ENCODE peak calls at places on chromosome 17, in five cellular contexts. A, H, D, Q and J are unnamed samples.

GRCh38 chr17:42276359-42276608 is at the start of gene STAT5B:
- DNase-seq in Q (peak; percentile 93), A (peak; percentile 69), H (no peak), D (peak; percentile 39), J (peak; percentile 49)

GRCh38 chr17:63134867-63135266 is 168.8 kb downstream of the TANC2 start:
- DNase-seq in D (no peak), H (no peak), A (no peak), Q (no peak), J (no peak)

GRCh38 chr17:12007466-12007865 is 10.2 kb upstream of the ZNF18 start:
- DNase-seq in A (no peak), D (no peak), H (no peak), Q (no peak), J (no peak)

GRCh38 chr17:78002166-78002565 is 43.7 kb downstream of the TNRC6C start:
- DNase-seq in A (no peak), D (no peak), Q (no peak), H (no peak), J (no peak)

GRCh38 chr17:66833201-66833600 is 1.7 kb upstream of the CACNG5 start:
- DNase-seq in A (no peak), H (no peak), Q (no peak), D (no peak), J (no peak)

GRCh38 chr17:34614698-34615097 is 35.3 kb downstream of the TMEM132E start:
- DNase-seq in H (no peak), A (no peak), Q (peak; percentile 85), D (no peak), J (no peak)

GRCh38 chr17:80453126-80453979 is 23.1 kb downstream of the NPTX1 start:
- DNase-seq in Q (peak; percentile 63), A (no peak), D (no peak), H (no peak), J (no peak)

GRCh38 chr17:30956764-30957374 is 14.0 kb upstream of the RNF135 start:
- DNase-seq in D (no peak), Q (no peak), H (no peak), A (no peak), J (no peak)

GRCh38 chr17:57338257-57338919 is 82.1 kb downstream of the MSI2 start:
- DNase-seq in D (no peak), H (no peak), Q (no peak), A (no peak), J (no peak)

GRCh38 chr17:80529904-80530292 is 14.7 kb upstream of the RPTOR start:
- DNase-seq in A (no peak), Q (no peak), D (no peak), H (no peak), J (no peak)

GRCh38 chr17:73936908-73937627 is 266.4 kb upstream of the RPL38 start:
- DNase-seq in D (no peak), Q (peak; percentile 48), A (no peak), H (no peak), J (no peak)

GRCh38 chr17:20174588-20175265 is 165.6 kb downstream of the SPECC1 start:
- DNase-seq in A (no peak), D (no peak), Q (no peak), H (no peak), J (no peak)

GRCh38 chr17:57911834-57912673 is 43.2 kb downstream of the CUEDC1 start:
- DNase-seq in A (peak; percentile 98), H (no peak), D (no peak), Q (peak; percentile 100), J (no peak)

GRCh38 chr17:68480885-68481284 is 23.6 kb upstream of the WIPI1 start:
- DNase-seq in A (no peak), H (no peak), D (no peak), Q (no peak), J (no peak)

GRCh38 chr17:50213026-50214015 is 11.9 kb upstream of the COL1A1 start:
- DNase-seq in A (no peak), H (no peak), Q (peak; percentile 53), D (no peak), J (peak; percentile 17)

GRCh38 chr17:35171834-35172233 is 22.4 kb downstream of the SLC35G3 start:
- DNase-seq in Q (no peak), D (no peak), A (no peak), H (no peak), J (no peak)

GRCh38 chr17:54902611-54903010 is 2.0 kb downstream of the TOM1L1 start:
- DNase-seq in D (no peak), H (no peak), Q (no peak), A (no peak), J (no peak)

GRCh38 chr17:62965649-62966425 is at the start of gene TANC2:
- DNase-seq in D (peak; percentile 65), Q (peak; percentile 83), H (peak; percentile 47), A (peak; percentile 85), J (peak; percentile 71)

GRCh38 chr17:10556301-10557005 is 7.0 kb upstream of the MYH2 start:
- DNase-seq in Q (no peak), A (no peak), H (no peak), D (no peak), J (no peak)

GRCh38 chr17:1792495-1793446 is 30.9 kb downstream of the SERPINF1 start:
- DNase-seq in A (no peak), H (no peak), Q (no peak), D (no peak), J (no peak)

GRCh38 chr17:79152636-79153035 is 78.0 kb downstream of the ENGASE start:
- DNase-seq in H (no peak), Q (peak; percentile 26), A (no peak), D (no peak), J (no peak)

GRCh38 chr17:82238562-82239201 is 9.8 kb downstream of the SLC16A3 start:
- DNase-seq in D (peak; percentile 64), A (no peak), H (no peak), Q (peak; percentile 28), J (peak; percentile 71)

GRCh38 chr17:8537734-8538133 is 92.8 kb downstream of the MYH10 start:
- DNase-seq in D (no peak), Q (no peak), A (no peak), H (no peak), J (no peak)

GRCh38 chr17:40883031-40883430 is 2.0 kb downstream of the KRT20 start:
- DNase-seq in A (no peak), D (no peak), Q (no peak), H (no peak), J (no peak)

GRCh38 chr17:71914812-71915211 is 206.0 kb upstream of the SOX9 start:
- DNase-seq in Q (no peak), A (no peak), H (no peak), D (no peak), J (no peak)

GRCh38 chr17:12342609-12343248 is 322.1 kb downstream of the MAP2K4 start:
- DNase-seq in H (peak; percentile 41), A (no peak), Q (no peak), D (no peak), J (no peak)

GRCh38 chr17:76469991-76470739 is 2.8 kb downstream of the AANAT start:
- DNase-seq in Q (no peak), H (no peak), A (no peak), D (no peak), J (no peak)

GRCh38 chr17:50817142-50817751 is 18.1 kb upstream of the WFIKKN2 start:
- DNase-seq in D (no peak), H (no peak), A (peak; percentile 24), Q (peak; percentile 60), J (peak; percentile 38)

GRCh38 chr17:64515419-64515818 is 8.6 kb downstream of the CEP95 start:
- DNase-seq in D (no peak), H (no peak), Q (no peak), A (no peak), J (no peak)

GRCh38 chr17:54947396-54947795 is 21.1 kb downstream of the COX11 start:
- DNase-seq in Q (no peak), H (no peak), D (no peak), A (no peak), J (no peak)

GRCh38 chr17:22266231-22266630 is 573.9 kb downstream of the KCNJ18 start:
- DNase-seq in H (no peak), Q (no peak), A (no peak), D (no peak), J (no peak)